ENCODE peak calls at places on chromosomes 1 and 21, in six cellular contexts. One of them, this sample, is unnamed.

GRCh38 chr1:152458384-152459185 is 44.5 kb upstream of the CRNN start:
- DNase-seq in HCT116: peak; percentile 76
- DNase-seq in K562: peak; percentile 54
- DNase-seq in HepG2: peak; percentile 40
- DNase-seq in SK-N-SH: peak; percentile 49
- DNase-seq in GM12878: peak; percentile 48
- DNase-seq in this sample: no peak

GRCh38 chr1:74767490-74767889 is 34.5 kb downstream of the TYW3 start:
- DNase-seq in HCT116: peak; percentile 44
- DNase-seq in K562: peak; percentile 44
- DNase-seq in HepG2: peak; percentile 20
- DNase-seq in SK-N-SH: no peak
- DNase-seq in GM12878: no peak
- DNase-seq in this sample: peak; percentile 57

GRCh38 chr1:211653907-211654553 is 21.4 kb downstream of the NEK2 start:
- DNase-seq in HCT116: no peak
- DNase-seq in K562: no peak
- DNase-seq in HepG2: peak; percentile 34
- DNase-seq in SK-N-SH: no peak
- DNase-seq in GM12878: no peak
- DNase-seq in this sample: no peak

GRCh38 chr21:37983336-37984095 is 67.3 kb upstream of the KCNJ6 start:
- DNase-seq in HCT116: no peak
- DNase-seq in K562: no peak
- DNase-seq in HepG2: no peak
- DNase-seq in SK-N-SH: no peak
- DNase-seq in GM12878: no peak
- DNase-seq in this sample: no peak

GRCh38 chr1:12383001-12383400 is 153.2 kb downstream of the VPS13D start:
- DNase-seq in HCT116: no peak
- DNase-seq in K562: no peak
- DNase-seq in HepG2: no peak
- DNase-seq in SK-N-SH: no peak
- DNase-seq in GM12878: no peak
- DNase-seq in this sample: no peak

GRCh38 chr1:166902279-166902678 is 26.2 kb upstream of the TADA1 start:
- DNase-seq in HCT116: peak; percentile 43
- DNase-seq in K562: no peak
- DNase-seq in HepG2: no peak
- DNase-seq in SK-N-SH: no peak
- DNase-seq in GM12878: no peak
- DNase-seq in this sample: no peak

GRCh38 chr1:62870148-62870547 is 86.2 kb downstream of the ATG4C start:
- DNase-seq in HCT116: no peak
- DNase-seq in K562: no peak
- DNase-seq in HepG2: peak; percentile 8
- DNase-seq in SK-N-SH: no peak
- DNase-seq in GM12878: no peak
- DNase-seq in this sample: no peak

GRCh38 chr1:203625623-203626189 is 926 bp upstream of the ATP2B4 start:
- DNase-seq in HCT116: no peak
- DNase-seq in K562: peak; percentile 77
- DNase-seq in HepG2: peak; percentile 16
- DNase-seq in SK-N-SH: peak; percentile 66
- DNase-seq in GM12878: peak; percentile 54
- DNase-seq in this sample: no peak

GRCh38 chr1:50968884-50969610 is 998 bp upstream of the CDKN2C start:
- DNase-seq in HCT116: no peak
- DNase-seq in K562: peak; percentile 42
- DNase-seq in HepG2: no peak
- DNase-seq in SK-N-SH: peak; percentile 75
- DNase-seq in GM12878: no peak
- DNase-seq in this sample: no peak

GRCh38 chr21:34889537-34890257 is 159.4 kb downstream of the RUNX1 start:
- DNase-seq in HCT116: no peak
- DNase-seq in K562: peak; percentile 87
- DNase-seq in HepG2: peak; percentile 50
- DNase-seq in SK-N-SH: peak; percentile 90
- DNase-seq in GM12878: no peak
- DNase-seq in this sample: peak; percentile 80

GRCh38 chr1:99619583-99619982 is 26.3 kb upstream of the PALMD start:
- DNase-seq in HCT116: no peak
- DNase-seq in K562: no peak
- DNase-seq in HepG2: no peak
- DNase-seq in SK-N-SH: no peak
- DNase-seq in GM12878: no peak
- DNase-seq in this sample: no peak

GRCh38 chr1:10688409-10688786 is 108.0 kb downstream of the CASZ1 start:
- DNase-seq in HCT116: no peak
- DNase-seq in K562: no peak
- DNase-seq in HepG2: no peak
- DNase-seq in SK-N-SH: no peak
- DNase-seq in GM12878: no peak
- DNase-seq in this sample: no peak
- TF ChIP-seq CTCF in HCT116: no peak
- TF ChIP-seq CTCF in K562: no peak
- TF ChIP-seq CTCF in HepG2: no peak
- TF ChIP-seq CTCF in SK-N-SH: no peak
- TF ChIP-seq CTCF in GM12878: no peak
- TF ChIP-seq CTCF in this sample: no peak

GRCh38 chr1:15756143-15757015 is 2.2 kb upstream of the FBLIM1 start:
- DNase-seq in HCT116: no peak
- DNase-seq in K562: no peak
- DNase-seq in HepG2: peak; percentile 52
- DNase-seq in SK-N-SH: no peak
- DNase-seq in GM12878: no peak
- DNase-seq in this sample: no peak
- TF ChIP-seq JUND in HCT116: no peak
- TF ChIP-seq JUND in K562: no peak
- TF ChIP-seq JUND in HepG2: no peak
- TF ChIP-seq JUND in SK-N-SH: no peak
- TF ChIP-seq JUND in GM12878: no peak
- TF ChIP-seq JUND in this sample: no peak

GRCh38 chr1:94463056-94463764 is 45.0 kb downstream of the ABCD3 start:
- DNase-seq in HCT116: no peak
- DNase-seq in K562: no peak
- DNase-seq in HepG2: no peak
- DNase-seq in SK-N-SH: no peak
- DNase-seq in GM12878: no peak
- DNase-seq in this sample: no peak

GRCh38 chr1:94462606-94463005 is 44.4 kb downstream of the ABCD3 start:
- DNase-seq in HCT116: no peak
- DNase-seq in K562: no peak
- DNase-seq in HepG2: no peak
- DNase-seq in SK-N-SH: no peak
- DNase-seq in GM12878: no peak
- DNase-seq in this sample: no peak

DNA sequence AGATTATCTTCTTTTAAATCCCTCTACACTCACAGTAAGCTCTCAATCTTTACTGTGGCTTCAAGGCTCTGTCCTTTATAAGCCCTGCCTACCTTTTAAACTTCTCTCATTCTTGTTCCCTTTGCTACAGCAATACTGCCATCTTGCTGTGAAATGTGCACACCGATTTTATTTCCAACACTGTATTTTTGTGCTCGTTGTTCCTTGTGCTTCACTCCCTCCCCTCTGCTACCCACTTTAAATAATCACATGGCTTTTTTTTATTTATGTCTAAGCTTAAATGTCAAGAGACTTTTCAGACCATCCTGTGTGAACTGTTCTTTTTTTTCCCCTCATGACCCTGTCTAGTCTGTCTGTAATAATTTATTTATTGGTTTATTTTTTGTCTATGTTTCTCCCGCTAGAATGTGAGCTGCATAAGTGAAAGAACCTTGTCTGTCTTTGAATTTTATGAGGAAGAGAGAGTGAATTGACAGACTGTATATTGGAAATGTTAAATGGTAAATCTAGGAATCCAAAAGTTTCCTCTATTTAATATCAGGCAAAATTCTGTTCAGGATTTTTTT is 45.7 kb downstream of the ABCD3 start:
- DNase-seq in HCT116: peak; percentile 49
- DNase-seq in K562: peak; percentile 17
- DNase-seq in HepG2: peak; percentile 71
- DNase-seq in SK-N-SH: peak; percentile 4
- DNase-seq in GM12878: no peak
- DNase-seq in this sample: no peak
- TF ChIP-seq CTCF in HCT116: peak; percentile 66
- TF ChIP-seq CTCF in K562: peak; percentile 58
- TF ChIP-seq CTCF in HepG2: peak; percentile 85
- TF ChIP-seq CTCF in SK-N-SH: peak; percentile 53
- TF ChIP-seq CTCF in GM12878: peak; percentile 49
- TF ChIP-seq CTCF in this sample: peak; percentile 43

GRCh38 chr1:112849425-112849966 is 106.5 kb downstream of the SLC16A1 start:
- DNase-seq in HCT116: no peak
- DNase-seq in K562: no peak
- DNase-seq in HepG2: no peak
- DNase-seq in SK-N-SH: peak; percentile 91
- DNase-seq in GM12878: no peak
- DNase-seq in this sample: no peak

GRCh38 chr1:112852934-112853333 is 103.1 kb downstream of the SLC16A1 start:
- DNase-seq in HCT116: no peak
- DNase-seq in K562: no peak
- DNase-seq in HepG2: no peak
- DNase-seq in SK-N-SH: no peak
- DNase-seq in GM12878: no peak
- DNase-seq in this sample: no peak

GRCh38 chr1:112852276-112852675 is 103.7 kb downstream of the SLC16A1 start:
- DNase-seq in HCT116: no peak
- DNase-seq in K562: no peak
- DNase-seq in HepG2: no peak
- DNase-seq in SK-N-SH: no peak
- DNase-seq in GM12878: no peak
- DNase-seq in this sample: no peak

GRCh38 chr1:112849967-112850641 is 105.9 kb downstream of the SLC16A1 start:
- DNase-seq in HCT116: no peak
- DNase-seq in K562: no peak
- DNase-seq in HepG2: no peak
- DNase-seq in SK-N-SH: no peak
- DNase-seq in GM12878: no peak
- DNase-seq in this sample: no peak

GRCh38 chr1:112855152-112855836 is 100.7 kb downstream of the SLC16A1 start:
- DNase-seq in HCT116: no peak
- DNase-seq in K562: no peak
- DNase-seq in HepG2: no peak
- DNase-seq in SK-N-SH: no peak
- DNase-seq in GM12878: no peak
- DNase-seq in this sample: no peak
- TF ChIP-seq JUND in HCT116: no peak
- TF ChIP-seq JUND in K562: no peak
- TF ChIP-seq JUND in HepG2: no peak
- TF ChIP-seq JUND in SK-N-SH: no peak
- TF ChIP-seq JUND in GM12878: no peak
- TF ChIP-seq JUND in this sample: no peak

GRCh38 chr1:66445492-66446181 is 88.3 kb upstream of the SGIP1 start:
- DNase-seq in HCT116: no peak
- DNase-seq in K562: no peak
- DNase-seq in HepG2: no peak
- DNase-seq in SK-N-SH: no peak
- DNase-seq in GM12878: peak; percentile 68
- DNase-seq in this sample: no peak
- TF ChIP-seq CTCF in HCT116: no peak
- TF ChIP-seq CTCF in K562: no peak
- TF ChIP-seq CTCF in HepG2: no peak
- TF ChIP-seq CTCF in SK-N-SH: no peak
- TF ChIP-seq CTCF in GM12878: no peak
- TF ChIP-seq CTCF in this sample: no peak

This sample was measured in H1.